ENCODE peak calls at places on chromosomes 5 and 9, in eight cellular contexts. N, R, J, A, U, Z, C and X are unnamed samples. For H3K9me3 and H3K36me3, the result is how much of the 10 kb centered on the place peaks cover.

GRCh38 chr5:53327811-53328331 is 152.6 kb upstream of the FST start:
- DNase-seq in N (no peak), R (no peak), J (no peak), A (no peak), U (no peak), Z (no peak), C (no peak), X (no peak)

GRCh38 chr9:90988318-90988717 is 186.7 kb downstream of the SYK start:
- DNase-seq in N (no peak), R (no peak), J (no peak), A (no peak), U (no peak), Z (no peak), C (no peak), X (no peak)

GRCh38 chr9:22037954-22038690 is 29.0 kb upstream of the CDKN2B start:
- DNase-seq in N (peak), R (no peak), J (no peak), A (no peak), U (peak), Z (no peak), C (no peak), X (no peak)

GRCh38 chr9:136693490-136694162 is 6.4 kb upstream of the AGPAT2 start:
- DNase-seq in N (no peak), R (no peak), J (no peak), A (no peak), U (no peak), Z (peak), C (peak), X (no peak)

GRCh38 chr5:59562756-59563389 is 330.7 kb downstream of the PDE4D start:
- DNase-seq in N (no peak), R (no peak), J (no peak), A (no peak), U (no peak), Z (no peak), C (peak), X (no peak)

GRCh38 chr9:132548971-132549649 is 33.3 kb upstream of the BARHL1 start:
- DNase-seq in N (no peak), R (peak), J (no peak), A (no peak), U (peak), Z (no peak), C (no peak), X (no peak)

GRCh38 chr5:173547579-173547978 is 68.9 kb downstream of the BOD1 start:
- DNase-seq in N (no peak), R (no peak), J (no peak), A (no peak), U (peak), Z (no peak), C (no peak), X (no peak)

GRCh38 chr5:61416410-61416809 is 84.4 kb downstream of the ZSWIM6 start:
- DNase-seq in N (no peak), R (no peak), J (no peak), A (no peak), U (no peak), Z (no peak), C (no peak), X (no peak)

GRCh38 chr9:130368631-130369103 is 76.1 kb upstream of the ASS1 start:
- DNase-seq in N (no peak), R (no peak), J (no peak), A (no peak), U (no peak), Z (no peak), C (no peak), X (no peak)

GRCh38 chr9:111965566-111966019 is 69.0 kb downstream of the UGCG start:
- DNase-seq in N (peak), R (no peak), J (no peak), A (no peak), U (peak), Z (no peak), C (no peak), X (no peak)

GRCh38 chr5:24353606-24354005 is 291.2 kb downstream of the CDH10 start:
- DNase-seq in N (no peak), R (no peak), J (no peak), A (no peak), U (no peak), Z (no peak), C (no peak), X (no peak)

GRCh38 chr9:109310486-109310901 is 10.4 kb downstream of the EPB41L4B start:
- DNase-seq in N (no peak), R (no peak), J (no peak), A (no peak), U (peak), Z (no peak), C (peak), X (no peak)

GRCh38 chr5:119470851-119471451 is 18.7 kb downstream of the HSD17B4 start:
- DNase-seq in N (peak), R (no peak), J (no peak), A (peak), U (peak), Z (no peak), C (no peak), X (no peak)

GRCh38 chr5:124867064-124867707 is 120.7 kb upstream of the ZNF608 start:
- DNase-seq in N (peak), R (no peak), J (no peak), A (no peak), U (peak), Z (peak), C (no peak), X (no peak)

GRCh38 chr5:137831526-137831925 is 36.1 kb upstream of the MYOT start:
- DNase-seq in N (no peak), R (no peak), J (no peak), A (no peak), U (peak), Z (no peak), C (no peak), X (no peak)

GRCh38 chr5:71782771-71783770 is 64.0 kb downstream of the CARTPT start:
- DNase-seq in N (peak), R (peak), J (peak), A (peak), U (peak), Z (peak), C (peak), X (peak)

GRCh38 chr5:180399391-180399790 is 46.3 kb upstream of the GFPT2 start:
- DNase-seq in N (no peak), R (no peak), J (no peak), A (no peak), U (no peak), Z (no peak), C (no peak), X (no peak)

GRCh38 chr9:126777733-126778132 is 27.1 kb upstream of the ZBTB43 start:
- DNase-seq in N (no peak), R (no peak), J (no peak), A (peak), U (no peak), Z (no peak), C (no peak), X (no peak)

GRCh38 chr5:139131062-139131856 is 66.9 kb downstream of the SIL1 start:
- DNase-seq in N (no peak), R (no peak), J (no peak), A (no peak), U (peak), Z (peak), C (peak), X (peak)

GRCh38 chr5:30991462-30991861 is 202.0 kb upstream of the CDH6 start:
- DNase-seq in N (peak), R (no peak), J (no peak), A (no peak), U (no peak), Z (no peak), C (no peak), X (no peak)

GRCh38 chr5:1088726-1089125 is 23.1 kb downstream of the SLC12A7 start:
- DNase-seq in N (no peak), R (no peak), J (no peak), A (no peak), U (no peak), Z (no peak), C (no peak), X (no peak)

GRCh38 chr5:1087428-1087827 is 24.4 kb downstream of the SLC12A7 start:
- DNase-seq in N (no peak), R (no peak), J (no peak), A (no peak), U (no peak), Z (no peak), C (no peak), X (no peak)

GRCh38 chr5:1089621-1090040 is 22.2 kb downstream of the SLC12A7 start:
- DNase-seq in N (no peak), R (no peak), J (no peak), A (no peak), U (no peak), Z (no peak), C (no peak), X (peak)

GRCh38 chr5:1086871-1087270 is 25.0 kb downstream of the SLC12A7 start:
- DNase-seq in N (no peak), R (no peak), J (no peak), A (no peak), U (no peak), Z (no peak), C (no peak), X (no peak)

GRCh38 chr5:1088031-1088430 is 23.8 kb downstream of the SLC12A7 start:
- DNase-seq in N (no peak), R (no peak), J (no peak), A (no peak), U (no peak), Z (no peak), C (no peak), X (no peak)
- H3K9me3 ChIP-seq in N (under half), R (under half), J (under half), A (under half), U (under half), Z (under half), C (under half), X (under half)

DNA sequence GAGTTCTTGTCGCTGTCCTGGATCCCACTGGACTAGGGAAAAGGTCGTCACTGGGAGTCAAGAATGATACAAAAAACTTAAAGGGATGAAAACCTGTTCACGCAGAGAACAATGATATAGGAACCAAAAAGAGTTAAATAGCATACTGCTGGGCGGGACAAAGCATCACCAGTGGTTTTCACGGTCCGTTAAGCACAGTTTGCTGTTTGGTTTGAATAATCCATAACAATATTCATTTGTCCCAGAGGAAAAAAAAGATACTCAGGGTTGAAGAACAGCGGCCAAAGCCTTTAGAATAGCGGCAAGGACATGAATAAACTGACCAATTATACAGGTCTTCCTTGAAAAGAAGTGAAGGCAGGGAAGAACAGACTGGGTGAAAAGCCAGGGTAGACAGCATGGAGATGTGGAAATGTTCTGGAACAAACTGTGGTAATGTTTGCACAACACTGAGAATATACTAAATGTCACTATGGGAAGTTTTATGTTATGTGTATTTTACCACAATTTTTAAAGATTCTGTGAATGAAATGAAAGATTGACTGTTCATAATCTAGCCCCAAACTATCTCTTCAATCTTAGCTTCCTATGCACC is 60.8 kb downstream of the MTMR12 start:
- DNase-seq in N (peak), R (no peak), J (no peak), A (no peak), U (peak), Z (no peak), C (no peak), X (no peak)
- H3K36me3 ChIP-seq in N (under half), R (half or more), J (under half), A (under half), U (under half), Z (under half), C (under half), X (under half)

DNA sequence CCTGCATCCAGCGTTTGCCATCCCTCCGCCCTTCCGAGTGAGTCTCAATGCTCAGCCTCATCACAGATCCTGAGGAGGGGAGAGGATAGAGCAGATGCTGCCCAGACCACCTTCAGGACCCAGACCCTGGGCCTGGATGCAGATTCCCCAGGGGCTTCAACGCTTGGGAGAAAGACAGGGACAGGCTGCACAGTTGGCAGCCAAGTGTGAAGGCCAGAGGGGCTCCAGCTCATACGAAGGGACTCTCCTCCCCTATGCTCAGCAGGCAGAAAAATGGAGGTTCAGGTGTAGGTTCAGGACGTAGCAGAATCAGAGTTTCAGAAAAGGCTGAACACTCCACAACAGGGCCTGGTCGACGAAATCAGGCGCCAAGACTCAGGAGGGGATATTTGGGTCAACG is 378.5 kb upstream of the IRX1 start:
- DNase-seq in N (no peak), R (no peak), J (no peak), A (no peak), U (no peak), Z (no peak), C (no peak), X (no peak)
- H3K9me3 ChIP-seq in N (under half), R (under half), J (under half), A (under half), U (under half), Z (under half), C (under half), X (under half)

GRCh38 chr9:134040176-134040565 is 14.9 kb downstream of the BRD3OS start:
- DNase-seq in N (no peak), R (no peak), J (no peak), A (no peak), U (no peak), Z (no peak), C (no peak), X (no peak)

GRCh38 chr9:134039386-134040175 is 14.3 kb downstream of the BRD3OS start:
- DNase-seq in N (no peak), R (no peak), J (no peak), A (no peak), U (no peak), Z (no peak), C (no peak), X (no peak)

GRCh38 chr9:134041649-134041962 is 16.3 kb downstream of the BRD3OS start:
- DNase-seq in N (no peak), R (peak), J (no peak), A (no peak), U (no peak), Z (no peak), C (no peak), X (no peak)

GRCh38 chr9:134043531-134043988 is 18.3 kb downstream of the BRD3OS start:
- DNase-seq in N (no peak), R (no peak), J (peak), A (no peak), U (no peak), Z (no peak), C (no peak), X (no peak)

GRCh38 chr9:134040831-134041648 is 15.8 kb downstream of the BRD3OS start:
- DNase-seq in N (no peak), R (no peak), J (no peak), A (no peak), U (no peak), Z (peak), C (no peak), X (no peak)
- H3K36me3 ChIP-seq in N (under half), R (half or more), J (under half), A (half or more), U (under half), Z (under half), C (half or more), X (under half)

GRCh38 chr9:79671558-79671957 is 99.8 kb downstream of the TLE4 start:
- DNase-seq in N (no peak), R (no peak), J (no peak), A (no peak), U (no peak), Z (no peak), C (no peak), X (no peak)
- H3K9me3 ChIP-seq in N (under half), R (under half), J (under half), A (under half), U (under half), Z (under half), C (under half), X (under half)

GRCh38 chr5:177249761-177250537 is 53.6 kb downstream of the RAB24 start:
- DNase-seq in N (no peak), R (no peak), J (no peak), A (no peak), U (no peak), Z (no peak), C (no peak), X (no peak)
- H3K36me3 ChIP-seq in N (half or more), R (half or more), J (under half), A (under half), U (half or more), Z (under half), C (under half), X (under half)

GRCh38 chr5:81549123-81549522 is 155.2 kb upstream of the ACOT12 start:
- DNase-seq in N (no peak), R (no peak), J (no peak), A (no peak), U (no peak), Z (no peak), C (no peak), X (no peak)

GRCh38 chr5:81542242-81542641 is 148.3 kb upstream of the ACOT12 start:
- DNase-seq in N (no peak), R (no peak), J (no peak), A (no peak), U (no peak), Z (no peak), C (no peak), X (no peak)

GRCh38 chr5:81545911-81546310 is 152.0 kb upstream of the ACOT12 start:
- DNase-seq in N (no peak), R (no peak), J (no peak), A (no peak), U (no peak), Z (no peak), C (no peak), X (no peak)

DNA sequence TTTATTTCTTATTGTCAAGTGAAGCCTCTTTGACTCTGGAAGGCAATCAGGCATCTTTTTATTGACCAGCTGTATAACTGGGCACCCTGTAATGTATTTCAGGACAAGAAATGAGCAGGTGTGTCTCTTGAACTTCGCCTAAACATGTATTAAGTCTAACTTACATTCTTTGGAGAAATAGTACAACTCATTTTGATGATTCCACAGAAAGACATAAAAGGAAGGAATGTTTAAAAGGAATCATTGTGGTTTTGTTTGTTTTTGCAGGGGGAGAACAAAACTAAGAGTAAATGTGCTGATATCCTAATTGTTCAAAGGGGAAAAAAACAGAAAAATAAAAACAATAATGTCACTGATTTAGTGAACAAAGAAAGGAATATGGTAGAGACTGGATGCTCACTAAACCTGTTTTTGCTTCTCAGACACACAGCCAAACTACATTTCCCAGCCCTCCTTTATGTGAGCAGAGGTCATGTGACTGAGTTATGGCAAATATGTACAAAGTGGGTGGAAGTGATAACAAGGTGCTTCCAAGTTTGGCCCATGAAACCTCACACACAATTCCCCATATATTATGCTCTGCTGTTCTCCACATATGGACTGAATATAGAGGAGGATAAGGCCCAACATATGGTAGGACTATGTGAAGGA is 150.5 kb upstream of the ACOT12 start:
- DNase-seq in N (no peak), R (no peak), J (no peak), A (no peak), U (peak), Z (no peak), C (no peak), X (no peak)
- H3K9me3 ChIP-seq in N (under half), R (under half), J (under half), A (under half), U (under half), Z (under half), C (under half), X (under half)

GRCh38 chr5:150023136-150023535 is 22.6 kb downstream of the HMGXB3 start:
- DNase-seq in N (peak), R (no peak), J (no peak), A (no peak), U (no peak), Z (no peak), C (no peak), X (no peak)
- H3K36me3 ChIP-seq in N (half or more), R (half or more), J (under half), A (half or more), U (under half), Z (under half), C (half or more), X (under half)